ENCODE peak calls at places on chromosomes 13 and 19, in nine cellular contexts. One of them, this sample, is unnamed.

GRCh38 chr19:53541971-53542370 is 4.0 kb downstream of the ZNF331 start:
- DNase-seq in heart left ventricle: no peak
- DNase-seq in gastrocnemius medialis: no peak
- DNase-seq in PC-3: peak
- DNase-seq in Caco-2: no peak
- DNase-seq in lower lobe of right lung: no peak
- DNase-seq in heart right ventricle: no peak
- DNase-seq in fibroblast of mammary gland: no peak
- DNase-seq in breast epithelium: no peak
- DNase-seq in this sample: no peak

GRCh38 chr13:85738696-85739320 is 60.4 kb downstream of the SLITRK6 start:
- DNase-seq in heart left ventricle: no peak
- DNase-seq in gastrocnemius medialis: no peak
- DNase-seq in PC-3: peak
- DNase-seq in Caco-2: no peak
- DNase-seq in lower lobe of right lung: no peak
- DNase-seq in heart right ventricle: no peak
- DNase-seq in fibroblast of mammary gland: no peak
- DNase-seq in breast epithelium: no peak
- DNase-seq in this sample: no peak

GRCh38 chr19:39157275-39157996 is 31.9 kb downstream of the PAK4 start:
- DNase-seq in heart left ventricle: no peak
- DNase-seq in gastrocnemius medialis: no peak
- DNase-seq in PC-3: no peak
- DNase-seq in Caco-2: no peak
- DNase-seq in lower lobe of right lung: no peak
- DNase-seq in heart right ventricle: no peak
- DNase-seq in fibroblast of mammary gland: peak
- DNase-seq in breast epithelium: no peak
- DNase-seq in this sample: no peak

GRCh38 chr19:34678085-34678412 is 571 bp downstream of the ZNF302 start:
- DNase-seq in heart left ventricle: no peak
- DNase-seq in gastrocnemius medialis: no peak
- DNase-seq in PC-3: no peak
- DNase-seq in Caco-2: no peak
- DNase-seq in lower lobe of right lung: no peak
- DNase-seq in heart right ventricle: no peak
- DNase-seq in fibroblast of mammary gland: no peak
- DNase-seq in breast epithelium: no peak
- DNase-seq in this sample: no peak

GRCh38 chr13:48564046-48564445 is 31.2 kb upstream of the RCBTB2 start:
- DNase-seq in heart left ventricle: no peak
- DNase-seq in gastrocnemius medialis: no peak
- DNase-seq in PC-3: peak
- DNase-seq in Caco-2: no peak
- DNase-seq in lower lobe of right lung: no peak
- DNase-seq in heart right ventricle: no peak
- DNase-seq in fibroblast of mammary gland: peak
- DNase-seq in breast epithelium: no peak
- DNase-seq in this sample: no peak

GRCh38 chr19:10290876-10291553 is 1.3 kb downstream of the ICAM5 start:
- DNase-seq in heart left ventricle: peak
- DNase-seq in gastrocnemius medialis: no peak
- DNase-seq in PC-3: peak
- DNase-seq in Caco-2: peak
- DNase-seq in lower lobe of right lung: peak
- DNase-seq in heart right ventricle: no peak
- DNase-seq in fibroblast of mammary gland: no peak
- DNase-seq in breast epithelium: peak
- DNase-seq in this sample: no peak

GRCh38 chr13:48769107-48769704 is 115.5 kb downstream of the CYSLTR2 start:
- DNase-seq in heart left ventricle: no peak
- DNase-seq in gastrocnemius medialis: peak
- DNase-seq in PC-3: peak
- DNase-seq in Caco-2: peak
- DNase-seq in lower lobe of right lung: no peak
- DNase-seq in heart right ventricle: peak
- DNase-seq in fibroblast of mammary gland: peak
- DNase-seq in breast epithelium: peak
- DNase-seq in this sample: peak

GRCh38 chr13:86882107-86882506 is 789.1 kb upstream of the SLITRK5 start:
- DNase-seq in heart left ventricle: no peak
- DNase-seq in gastrocnemius medialis: no peak
- DNase-seq in PC-3: no peak
- DNase-seq in Caco-2: no peak
- DNase-seq in lower lobe of right lung: no peak
- DNase-seq in heart right ventricle: no peak
- DNase-seq in fibroblast of mammary gland: no peak
- DNase-seq in breast epithelium: no peak
- DNase-seq in this sample: no peak

GRCh38 chr13:34671136-34671535 is 270.9 kb upstream of the NBEA start:
- DNase-seq in heart left ventricle: no peak
- DNase-seq in gastrocnemius medialis: peak
- DNase-seq in PC-3: no peak
- DNase-seq in Caco-2: no peak
- DNase-seq in lower lobe of right lung: no peak
- DNase-seq in heart right ventricle: peak
- DNase-seq in fibroblast of mammary gland: no peak
- DNase-seq in breast epithelium: no peak
- DNase-seq in this sample: peak

DNA sequence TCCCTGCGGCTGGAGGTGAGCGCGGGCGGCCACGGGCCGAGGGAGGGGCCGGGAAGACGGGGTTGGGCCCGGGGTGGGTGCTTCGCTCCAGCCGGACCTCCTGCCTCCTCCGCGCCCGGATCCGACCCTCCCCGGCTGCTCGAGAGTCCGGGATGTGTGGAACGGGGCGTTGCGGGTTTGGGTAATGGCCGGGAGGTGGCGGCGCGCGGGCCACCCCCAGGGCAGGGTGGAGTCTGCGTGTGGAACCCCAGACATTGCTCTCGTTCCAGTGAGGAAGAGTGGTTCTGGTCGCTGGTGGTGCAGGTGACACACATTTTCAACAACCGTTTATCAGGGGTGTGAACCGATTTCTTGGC is 38.8 kb downstream of the ARHGEF7 start:
- DNase-seq in heart left ventricle: peak
- DNase-seq in gastrocnemius medialis: peak
- DNase-seq in PC-3: peak
- DNase-seq in Caco-2: peak
- DNase-seq in lower lobe of right lung: no peak
- DNase-seq in heart right ventricle: no peak
- DNase-seq in fibroblast of mammary gland: peak
- DNase-seq in breast epithelium: no peak
- DNase-seq in this sample: peak
- TF ChIP-seq CTCF in heart left ventricle: no peak
- TF ChIP-seq CTCF in gastrocnemius medialis: no peak
- TF ChIP-seq CTCF in PC-3: no peak
- TF ChIP-seq CTCF in Caco-2: peak
- TF ChIP-seq CTCF in lower lobe of right lung: no peak
- TF ChIP-seq CTCF in heart right ventricle: no peak
- TF ChIP-seq CTCF in fibroblast of mammary gland: no peak
- TF ChIP-seq CTCF in breast epithelium: no peak
- TF ChIP-seq CTCF in this sample: peak

GRCh38 chr13:44155422-44156293 is 218.0 kb upstream of the SERP2 start:
- DNase-seq in heart left ventricle: peak
- DNase-seq in gastrocnemius medialis: peak
- DNase-seq in PC-3: no peak
- DNase-seq in Caco-2: no peak
- DNase-seq in lower lobe of right lung: peak
- DNase-seq in heart right ventricle: peak
- DNase-seq in fibroblast of mammary gland: peak
- DNase-seq in breast epithelium: peak
- DNase-seq in this sample: peak
- H3K4me3 ChIP-seq in heart left ventricle: peak
- H3K4me3 ChIP-seq in gastrocnemius medialis: peak
- H3K4me3 ChIP-seq in PC-3: no peak
- H3K4me3 ChIP-seq in Caco-2: no peak
- H3K4me3 ChIP-seq in lower lobe of right lung: peak
- H3K4me3 ChIP-seq in heart right ventricle: peak
- H3K4me3 ChIP-seq in fibroblast of mammary gland: no peak
- H3K4me3 ChIP-seq in breast epithelium: peak
- H3K4me3 ChIP-seq in this sample: peak

GRCh38 chr13:46010148-46010547 is 42.4 kb downstream of the ZC3H13 start:
- DNase-seq in heart left ventricle: no peak
- DNase-seq in gastrocnemius medialis: no peak
- DNase-seq in PC-3: no peak
- DNase-seq in Caco-2: no peak
- DNase-seq in lower lobe of right lung: no peak
- DNase-seq in heart right ventricle: no peak
- DNase-seq in fibroblast of mammary gland: peak
- DNase-seq in breast epithelium: no peak
- DNase-seq in this sample: no peak
- TF ChIP-seq CTCF in heart left ventricle: no peak
- TF ChIP-seq CTCF in gastrocnemius medialis: no peak
- TF ChIP-seq CTCF in PC-3: peak
- TF ChIP-seq CTCF in Caco-2: peak
- TF ChIP-seq CTCF in lower lobe of right lung: no peak
- TF ChIP-seq CTCF in heart right ventricle: peak
- TF ChIP-seq CTCF in fibroblast of mammary gland: peak
- TF ChIP-seq CTCF in breast epithelium: no peak
- TF ChIP-seq CTCF in this sample: no peak

GRCh38 chr13:72507394-72508199 is 219.8 kb downstream of the MZT1 start:
- DNase-seq in heart left ventricle: no peak
- DNase-seq in gastrocnemius medialis: no peak
- DNase-seq in PC-3: no peak
- DNase-seq in Caco-2: no peak
- DNase-seq in lower lobe of right lung: no peak
- DNase-seq in heart right ventricle: no peak
- DNase-seq in fibroblast of mammary gland: no peak
- DNase-seq in breast epithelium: no peak
- DNase-seq in this sample: no peak
- H3K4me3 ChIP-seq in heart left ventricle: peak
- H3K4me3 ChIP-seq in gastrocnemius medialis: peak
- H3K4me3 ChIP-seq in PC-3: peak
- H3K4me3 ChIP-seq in Caco-2: no peak
- H3K4me3 ChIP-seq in lower lobe of right lung: peak
- H3K4me3 ChIP-seq in heart right ventricle: peak
- H3K4me3 ChIP-seq in fibroblast of mammary gland: no peak
- H3K4me3 ChIP-seq in breast epithelium: peak
- H3K4me3 ChIP-seq in this sample: peak

GRCh38 chr19:7197169-7197759 is 97.0 kb downstream of the INSR start:
- DNase-seq in heart left ventricle: peak
- DNase-seq in gastrocnemius medialis: peak
- DNase-seq in PC-3: peak
- DNase-seq in Caco-2: peak
- DNase-seq in lower lobe of right lung: peak
- DNase-seq in heart right ventricle: peak
- DNase-seq in fibroblast of mammary gland: peak
- DNase-seq in breast epithelium: peak
- DNase-seq in this sample: peak

GRCh38 chr19:7199613-7200533 is 94.3 kb downstream of the INSR start:
- DNase-seq in heart left ventricle: no peak
- DNase-seq in gastrocnemius medialis: no peak
- DNase-seq in PC-3: no peak
- DNase-seq in Caco-2: peak
- DNase-seq in lower lobe of right lung: no peak
- DNase-seq in heart right ventricle: no peak
- DNase-seq in fibroblast of mammary gland: no peak
- DNase-seq in breast epithelium: no peak
- DNase-seq in this sample: no peak

GRCh38 chr19:7196721-7197168 is 97.5 kb downstream of the INSR start:
- DNase-seq in heart left ventricle: no peak
- DNase-seq in gastrocnemius medialis: no peak
- DNase-seq in PC-3: no peak
- DNase-seq in Caco-2: no peak
- DNase-seq in lower lobe of right lung: no peak
- DNase-seq in heart right ventricle: peak
- DNase-seq in fibroblast of mammary gland: peak
- DNase-seq in breast epithelium: no peak
- DNase-seq in this sample: peak

GRCh38 chr19:7200739-7201138 is 93.5 kb downstream of the INSR start:
- DNase-seq in heart left ventricle: no peak
- DNase-seq in gastrocnemius medialis: no peak
- DNase-seq in PC-3: no peak
- DNase-seq in Caco-2: no peak
- DNase-seq in lower lobe of right lung: no peak
- DNase-seq in heart right ventricle: no peak
- DNase-seq in fibroblast of mammary gland: no peak
- DNase-seq in breast epithelium: no peak
- DNase-seq in this sample: no peak

DNA sequence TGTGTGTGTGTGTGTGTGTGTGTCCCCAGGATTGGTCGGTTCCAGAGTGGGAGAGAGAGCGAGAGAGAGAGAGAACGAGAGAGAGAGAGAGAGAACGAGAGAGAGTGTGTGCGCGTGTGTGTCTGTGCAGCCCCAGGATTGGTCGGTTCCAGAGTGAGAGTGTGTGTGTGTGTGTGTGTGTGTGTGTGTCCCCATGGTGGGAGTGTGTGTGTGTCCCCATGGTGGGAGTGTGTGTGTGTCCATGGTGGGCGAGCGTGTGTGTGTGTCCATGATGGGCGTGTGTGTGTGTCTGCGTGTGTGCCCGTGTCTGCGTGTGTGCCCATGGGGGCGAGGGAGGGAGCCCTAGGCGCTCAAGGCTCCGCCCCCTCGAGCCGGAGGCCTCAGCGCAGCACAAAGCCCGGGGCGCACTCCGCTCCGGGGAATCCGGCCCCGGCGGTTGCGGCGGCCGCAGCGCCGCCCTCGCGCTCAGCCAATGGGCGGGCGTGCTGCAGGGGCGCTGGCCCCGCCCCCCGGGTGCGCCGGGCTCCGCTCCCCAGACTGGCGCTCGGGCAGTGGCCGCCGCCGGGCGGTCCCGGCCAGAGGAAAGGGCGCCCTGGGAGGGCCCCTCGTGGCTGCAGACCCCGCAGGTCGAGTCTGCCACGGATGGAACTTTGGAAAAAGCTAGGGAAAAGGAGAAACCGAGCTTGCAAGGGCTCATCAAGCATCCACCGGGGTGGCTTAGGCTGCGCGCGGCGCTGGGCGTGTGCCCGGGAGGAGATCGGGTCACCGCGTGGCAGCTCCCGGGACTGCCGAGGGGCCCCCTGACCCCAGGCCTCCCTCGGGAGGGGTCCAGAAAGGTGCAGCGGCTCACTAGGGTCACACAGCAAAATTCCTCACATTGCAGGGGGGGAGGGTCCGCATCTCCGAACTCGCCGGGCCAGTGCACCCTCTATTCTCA is 96.2 kb downstream of the INSR start:
- DNase-seq in heart left ventricle: peak
- DNase-seq in gastrocnemius medialis: peak
- DNase-seq in PC-3: peak
- DNase-seq in Caco-2: peak
- DNase-seq in lower lobe of right lung: peak
- DNase-seq in heart right ventricle: peak
- DNase-seq in fibroblast of mammary gland: peak
- DNase-seq in breast epithelium: peak
- DNase-seq in this sample: peak
- TF ChIP-seq CTCF in heart left ventricle: no peak
- TF ChIP-seq CTCF in gastrocnemius medialis: peak
- TF ChIP-seq CTCF in PC-3: no peak
- TF ChIP-seq CTCF in Caco-2: no peak
- TF ChIP-seq CTCF in lower lobe of right lung: peak
- TF ChIP-seq CTCF in heart right ventricle: peak
- TF ChIP-seq CTCF in fibroblast of mammary gland: no peak
- TF ChIP-seq CTCF in breast epithelium: peak
- TF ChIP-seq CTCF in this sample: peak